ENCODE peak calls at places on chromosomes 2 and 18, in nine cellular contexts. X is K562, V is left ventricle myocardium inferior, Y is psoas muscle, T is heart right ventricle, L is esophagus squamous epithelium, O is neural progenitor cell, Q is left lung, W is OCI-LY7. C is an unnamed sample.

GRCh38 chr2:17162721-17163120 is 355.5 kb downstream of the RAD51AP2 start:
- DNase-seq in X (no peak), V (no peak), Y (no peak), T (no peak), L (no peak), O (no peak), Q (no peak), W (no peak), C (no peak)

GRCh38 chr2:12091201-12091806 is 344.9 kb downstream of the LPIN1 start:
- DNase-seq in X (no peak), V (no peak), Y (no peak), T (no peak), L (no peak), O (no peak), Q (no peak), W (no peak), C (no peak)

GRCh38 chr2:15934291-15934945 is 5.9 kb upstream of the MYCN start:
- DNase-seq in X (no peak), V (no peak), Y (no peak), T (no peak), L (no peak), O (no peak), Q (no peak), W (no peak), C (no peak)

GRCh38 chr18:50982086-50982801 is 14.4 kb downstream of the ELAC1 start:
- DNase-seq in X (no peak), V (no peak), Y (no peak), T (no peak), L (no peak), O (no peak), Q (no peak), W (no peak), C (no peak)

GRCh38 chr2:113965644-113966043 is 75.8 kb downstream of the ACTR3 start:
- DNase-seq in X (no peak), V (no peak), Y (no peak), T (no peak), L (no peak), O (peak), Q (no peak), W (peak), C (no peak)

GRCh38 chr2:7694066-7695000 is 777.1 kb downstream of the RNF144A start:
- DNase-seq in X (no peak), V (no peak), Y (no peak), T (no peak), L (no peak), O (peak), Q (no peak), W (no peak), C (no peak)

GRCh38 chr2:37985333-37985732 is 60.2 kb downstream of the RMDN2 start:
- DNase-seq in X (no peak), V (no peak), Y (no peak), T (no peak), L (no peak), O (no peak), Q (no peak), W (no peak), C (no peak)

GRCh38 chr18:74183110-74183509 is 34.8 kb downstream of the TIMM21 start:
- DNase-seq in X (no peak), V (no peak), Y (no peak), T (no peak), L (no peak), O (no peak), Q (no peak), W (no peak), C (no peak)

GRCh38 chr2:208280933-208281332 is 14.9 kb downstream of the PIKFYVE start:
- DNase-seq in X (no peak), V (no peak), Y (no peak), T (no peak), L (no peak), O (no peak), Q (no peak), W (no peak), C (no peak)

GRCh38 chr2:152379089-152379488 is 44.1 kb downstream of the FMNL2 start:
- DNase-seq in X (no peak), V (no peak), Y (no peak), T (no peak), L (no peak), O (no peak), Q (no peak), W (no peak), C (no peak)

GRCh38 chr2:20560011-20560410 is 90.9 kb downstream of the HS1BP3 start:
- DNase-seq in X (no peak), V (no peak), Y (no peak), T (no peak), L (no peak), O (no peak), Q (peak), W (no peak), C (no peak)

GRCh38 chr2:68574202-68574791 is 69.1 kb upstream of the PROKR1 start:
- DNase-seq in X (no peak), V (no peak), Y (no peak), T (no peak), L (no peak), O (no peak), Q (no peak), W (no peak), C (no peak)

DNA sequence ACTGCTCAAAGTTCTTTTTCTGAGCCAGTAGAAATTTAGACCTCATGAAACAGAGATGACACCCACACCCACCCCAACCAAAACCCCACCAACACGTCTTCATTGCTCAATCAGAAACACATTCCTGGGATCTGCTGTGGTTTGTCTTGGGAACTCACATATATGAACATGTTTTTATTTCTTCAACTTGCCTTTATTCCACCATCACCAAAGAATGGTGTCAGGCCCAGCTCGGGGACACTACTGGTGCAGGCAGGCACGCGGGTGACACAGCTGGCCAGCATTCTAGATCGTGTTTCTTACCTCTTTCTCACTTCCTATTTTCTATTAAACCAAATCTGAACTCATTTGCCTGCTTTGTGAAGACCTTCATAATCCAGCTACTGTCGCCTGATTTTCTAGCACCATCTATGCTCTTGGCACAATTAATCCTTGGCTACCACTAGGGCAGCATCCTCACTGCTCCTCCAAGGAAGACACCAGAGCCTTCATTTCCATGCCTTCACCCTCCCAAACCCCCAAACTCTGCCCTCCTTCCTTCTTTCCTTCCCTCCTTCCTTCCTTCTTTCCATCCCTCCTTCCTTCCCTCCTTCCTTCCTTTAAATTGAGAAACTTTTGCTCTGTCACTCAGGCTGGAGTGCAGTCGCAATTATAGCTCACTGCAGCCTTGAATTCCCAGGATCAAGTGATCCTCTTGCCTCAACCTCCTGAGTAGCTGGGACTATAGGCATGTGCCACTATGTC is 157.1 kb downstream of the BCL2 start:
- DNase-seq in X (no peak), V (no peak), Y (no peak), T (no peak), L (peak), O (no peak), Q (no peak), W (peak), C (no peak)
- H3K4me3 ChIP-seq in X (no peak), V (no peak), Y (no peak), T (no peak), L (no peak), O (no peak), Q (no peak), W (no peak), C (no peak)

GRCh38 chr2:158458617-158458920 is 1.8 kb downstream of the PKP4 start:
- DNase-seq in X (no peak), V (no peak), Y (no peak), T (no peak), L (no peak), O (no peak), Q (no peak), W (no peak), C (no peak)
- H3K27ac ChIP-seq in X (peak), V (peak), Y (no peak), T (peak), L (peak), O (peak), Q (peak), W (no peak), C (peak)

DNA sequence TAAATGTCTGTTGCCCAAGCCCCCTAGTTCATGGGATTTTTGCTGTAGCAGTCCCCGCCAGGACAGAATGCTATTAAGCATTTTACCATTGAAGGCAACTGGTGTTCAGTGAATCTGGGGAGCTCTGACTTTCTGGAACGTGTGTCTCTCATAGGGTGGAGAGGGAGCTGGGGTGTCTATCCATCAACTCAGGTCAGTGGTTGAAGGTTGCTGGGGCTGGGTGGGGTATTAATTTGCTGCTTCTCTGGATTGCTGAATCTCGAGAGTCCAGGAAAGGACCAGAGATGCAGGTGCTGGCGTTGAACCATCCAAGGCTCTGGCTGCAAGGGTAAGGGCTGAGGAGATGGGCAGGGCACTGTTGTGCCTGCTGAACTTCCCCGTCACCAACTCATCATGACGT is 66.8 kb upstream of the NCK2 start:
- DNase-seq in X (no peak), V (no peak), Y (no peak), T (no peak), L (no peak), O (no peak), Q (no peak), W (no peak), C (no peak)
- TF ChIP-seq CTCF in X (no peak), V (no peak), Y (no peak), T (no peak), L (no peak), O (no peak), Q (no peak), W (no peak), C (no peak)

GRCh38 chr2:74458957-74459290 is 686 bp downstream of the WBP1 start:
- DNase-seq in X (no peak), V (no peak), Y (no peak), T (no peak), L (no peak), O (no peak), Q (no peak), W (no peak), C (no peak)
- H3K4me3 ChIP-seq in X (peak), V (peak), Y (peak), T (peak), L (peak), O (peak), Q (peak), W (peak), C (peak)

DNA sequence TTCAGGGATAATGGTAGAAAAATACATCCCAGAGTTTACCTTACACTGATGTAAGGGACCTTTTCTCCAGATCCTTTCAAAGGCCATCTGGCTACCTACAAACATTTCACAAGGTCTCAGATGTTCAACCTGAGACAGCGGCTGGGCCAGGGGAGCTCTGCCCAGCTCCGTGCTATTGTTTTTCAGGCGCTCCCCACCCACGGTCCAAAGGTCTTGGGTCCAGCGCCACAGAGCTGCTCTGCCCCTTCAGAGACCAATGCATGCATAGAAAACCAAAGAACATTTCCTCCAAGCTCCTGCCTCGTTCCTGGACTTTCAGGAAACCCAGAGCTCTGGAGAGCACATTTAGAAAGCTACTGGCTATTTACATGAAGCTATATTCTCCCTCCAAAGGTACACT is 40.3 kb downstream of the COPS8 start:
- DNase-seq in X (no peak), V (no peak), Y (no peak), T (no peak), L (no peak), O (no peak), Q (no peak), W (no peak), C (no peak)
- H3K27ac ChIP-seq in X (no peak), V (peak), Y (peak), T (peak), L (peak), O (no peak), Q (no peak), W (no peak), C (no peak)

GRCh38 chr2:232831496-232831895 is 38.6 kb upstream of the SNORC start:
- DNase-seq in X (no peak), V (no peak), Y (no peak), T (no peak), L (no peak), O (no peak), Q (no peak), W (no peak), C (no peak)
- TF ChIP-seq CTCF in X (no peak), V (no peak), Y (no peak), T (no peak), L (no peak), O (no peak), Q (no peak), W (no peak), C (no peak)

DNA sequence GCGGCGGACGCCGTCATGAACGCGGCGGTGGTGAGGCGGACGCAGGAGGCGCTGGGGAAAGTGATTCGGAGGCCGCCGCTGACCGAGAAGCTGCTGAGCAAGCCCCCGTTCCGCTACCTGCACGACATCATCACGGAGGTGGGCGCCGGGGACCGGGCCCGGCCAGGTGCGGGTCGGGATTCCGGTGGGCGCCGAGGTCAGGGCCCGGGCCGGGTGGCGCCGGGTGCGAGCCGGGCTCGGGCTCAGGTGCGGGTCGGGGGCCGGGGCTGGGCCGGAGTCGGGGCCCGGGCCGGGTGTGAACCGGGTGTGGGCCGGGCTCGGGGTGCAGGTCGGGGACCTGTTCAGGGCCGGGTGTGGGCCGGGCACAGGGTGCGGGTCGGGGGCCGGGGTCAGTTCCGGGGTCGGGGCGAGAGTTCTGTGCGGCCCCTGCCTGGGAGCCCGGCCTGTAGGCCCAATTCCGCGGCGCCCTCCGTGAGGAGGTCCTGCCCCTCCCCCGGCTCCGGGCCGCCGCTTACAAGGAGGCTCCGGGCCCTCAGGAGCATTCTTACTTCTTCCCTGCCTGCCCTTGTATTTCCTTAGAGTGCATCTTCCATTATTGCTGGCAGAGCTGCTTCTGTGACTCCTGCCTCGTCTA is 447 bp downstream of the TRAF3IP1 start:
- DNase-seq in X (peak), V (peak), Y (no peak), T (no peak), L (no peak), O (peak), Q (peak), W (peak), C (peak)
- H3K4me3 ChIP-seq in X (peak), V (peak), Y (peak), T (peak), L (peak), O (peak), Q (peak), W (peak), C (peak)

GRCh38 chr2:112301171-112301584 is 25.8 kb downstream of the ZC3H6 start:
- DNase-seq in X (no peak), V (no peak), Y (no peak), T (no peak), L (no peak), O (no peak), Q (no peak), W (no peak), C (no peak)
- H3K27ac ChIP-seq in X (no peak), V (no peak), Y (no peak), T (no peak), L (no peak), O (no peak), Q (no peak), W (no peak), C (no peak)

GRCh38 chr2:218293715-218294429 is 1.6 kb upstream of the TMBIM1 start:
- DNase-seq in X (peak), V (no peak), Y (no peak), T (no peak), L (no peak), O (no peak), Q (no peak), W (no peak), C (no peak)

GRCh38 chr2:218292700-218293014 is 354 bp upstream of the TMBIM1 start:
- DNase-seq in X (no peak), V (no peak), Y (no peak), T (no peak), L (no peak), O (no peak), Q (no peak), W (no peak), C (no peak)

GRCh38 chr2:218291318-218291933 is 877 bp downstream of the TMBIM1 start:
- DNase-seq in X (no peak), V (no peak), Y (no peak), T (peak), L (no peak), O (no peak), Q (no peak), W (peak), C (no peak)

GRCh38 chr2:218290316-218291261 is 1.7 kb downstream of the TMBIM1 start:
- DNase-seq in X (no peak), V (no peak), Y (no peak), T (no peak), L (no peak), O (no peak), Q (no peak), W (peak), C (no peak)

GRCh38 chr2:218291934-218292699 is at the start of gene TMBIM1:
- DNase-seq in X (peak), V (peak), Y (peak), T (peak), L (no peak), O (peak), Q (peak), W (peak), C (peak)
- TF ChIP-seq CTCF in X (peak), V (peak), Y (peak), T (peak), L (peak), O (peak), Q (peak), W (peak), C (peak)

C was measured in dorsolateral prefrontal cortex.